ENCODE peak calls at places on chromosomes 3 and 15, in five cellular contexts. Z is transverse colon, I is germinal center, U is HCT116, F is activated T-helper 1 cell treated with Interleukin-2 at 50 U/mL for 16 hours. W is an unnamed sample.

GRCh38 chr3:172138031-172138538 is 98.7 kb downstream of the FNDC3B start:
- DNase-seq in Z (no peak), I (no peak), U (no peak), F (no peak), W (peak; percentile 1)

GRCh38 chr3:169746924-169747323 is 17.9 kb downstream of the TERC start:
- DNase-seq in Z (no peak), I (no peak), U (no peak), F (no peak), W (no peak)

GRCh38 chr3:134336587-134336986 is 37.7 kb downstream of the AMOTL2 start:
- DNase-seq in Z (no peak), I (no peak), U (no peak), F (no peak), W (no peak)

GRCh38 chr3:189710620-189711388 is 79.6 kb downstream of the TP63 start:
- DNase-seq in Z (peak; percentile 17), I (no peak), U (no peak), F (no peak), W (no peak)

GRCh38 chr15:50116477-50116876 is 2.6 kb downstream of the ATP8B4 start:
- DNase-seq in Z (no peak), I (no peak), U (peak; percentile 34), F (no peak), W (no peak)

GRCh38 chr15:33067456-33067855 is 127.1 kb downstream of the FMN1 start:
- DNase-seq in Z (no peak), I (no peak), U (no peak), F (no peak), W (no peak)

GRCh38 chr3:75978686-75979085 is 193.3 kb upstream of the ZNF717 start:
- DNase-seq in Z (no peak), I (no peak), U (no peak), F (no peak), W (no peak)

GRCh38 chr3:111610612-111611054 is 15.5 kb upstream of the ZBED2 start:
- DNase-seq in Z (no peak), I (no peak), U (peak; percentile 62), F (no peak), W (no peak)

GRCh38 chr3:82055792-82056191 is 294.3 kb upstream of the GBE1 start:
- DNase-seq in Z (no peak), I (no peak), U (peak; percentile 35), F (no peak), W (no peak)

GRCh38 chr3:62607287-62608029 is 234.1 kb upstream of the FEZF2 start:
- DNase-seq in Z (no peak), I (no peak), U (no peak), F (no peak), W (no peak)

GRCh38 chr3:150372320-150373118 is 35.6 kb upstream of the TSC22D2 start:
- DNase-seq in Z (no peak), I (peak; percentile 8), U (no peak), F (no peak), W (no peak)

W was measured in midbrain.